ENCODE peak calls at places on chromosomes 7 and 10, in four cellular contexts. One of them, this sample, is unnamed.

GRCh38 chr10:65891073-65891981 is 1034.5 kb upstream of the LRRTM3 start:
- DNase-seq in K562: no peak
- DNase-seq in WTC11: no peak
- DNase-seq in HepG2: no peak
- DNase-seq in this sample: peak

GRCh38 chr7:151964951-151965350 is 8.7 kb downstream of the GALNTL5 start:
- DNase-seq in HepG2: no peak
- DNase-seq in WTC11: no peak
- DNase-seq in K562: no peak
- DNase-seq in this sample: no peak

GRCh38 chr7:121062684-121063279 is 74.3 kb downstream of the CPED1 start:
- DNase-seq in WTC11: no peak
- DNase-seq in HepG2: peak
- DNase-seq in K562: no peak
- DNase-seq in this sample: no peak

GRCh38 chr7:93914581-93915066 is 6.9 kb upstream of the GNG11 start:
- DNase-seq in K562: no peak
- DNase-seq in HepG2: no peak
- DNase-seq in WTC11: no peak
- DNase-seq in this sample: no peak

GRCh38 chr7:12138421-12138820 is 72.7 kb upstream of the TMEM106B start:
- DNase-seq in K562: no peak
- DNase-seq in WTC11: no peak
- DNase-seq in HepG2: no peak
- DNase-seq in this sample: no peak

GRCh38 chr7:77813180-77813579 is 14.6 kb downstream of the PHTF2 start:
- DNase-seq in K562: no peak
- DNase-seq in WTC11: no peak
- DNase-seq in HepG2: no peak
- DNase-seq in this sample: no peak

GRCh38 chr10:34727595-34728033 is 87.5 kb downstream of the PARD3 start:
- DNase-seq in K562: no peak
- DNase-seq in HepG2: peak
- DNase-seq in WTC11: peak
- DNase-seq in this sample: no peak

GRCh38 chr7:34133356-34133982 is 228.1 kb downstream of the BMPER start:
- DNase-seq in WTC11: no peak
- DNase-seq in HepG2: no peak
- DNase-seq in K562: no peak
- DNase-seq in this sample: no peak

GRCh38 chr10:128147669-128148068 is 21.4 kb upstream of the MKI67 start:
- DNase-seq in WTC11: no peak
- DNase-seq in HepG2: no peak
- DNase-seq in K562: no peak
- DNase-seq in this sample: no peak

GRCh38 chr10:24544776-24545175 is 178.9 kb downstream of the ARHGAP21 start:
- DNase-seq in WTC11: no peak
- DNase-seq in K562: no peak
- DNase-seq in HepG2: no peak
- DNase-seq in this sample: no peak

GRCh38 chr7:70728873-70729552 is 402.9 kb upstream of the GALNT17 start:
- DNase-seq in K562: no peak
- DNase-seq in HepG2: no peak
- DNase-seq in WTC11: peak
- DNase-seq in this sample: no peak

GRCh38 chr7:104160375-104160774 is 47.4 kb downstream of the ORC5 start:
- DNase-seq in K562: peak
- DNase-seq in WTC11: no peak
- DNase-seq in HepG2: no peak
- DNase-seq in this sample: no peak

GRCh38 chr7:71900556-71900955 is 511.6 kb downstream of the CALN1 start:
- DNase-seq in HepG2: no peak
- DNase-seq in WTC11: no peak
- DNase-seq in K562: no peak
- DNase-seq in this sample: no peak

GRCh38 chr7:45156516-45157272 is 897 bp upstream of the RAMP3 start:
- DNase-seq in HepG2: no peak
- DNase-seq in K562: no peak
- DNase-seq in WTC11: no peak
- DNase-seq in this sample: no peak

GRCh38 chr7:130963349-130963748 is 229.3 kb upstream of the KLF14 start:
- DNase-seq in WTC11: no peak
- DNase-seq in HepG2: no peak
- DNase-seq in K562: no peak
- DNase-seq in this sample: no peak

GRCh38 chr10:116272497-116273221 is at the start of gene GFRA1:
- DNase-seq in WTC11: peak
- DNase-seq in HepG2: no peak
- DNase-seq in K562: no peak
- DNase-seq in this sample: no peak

DNA sequence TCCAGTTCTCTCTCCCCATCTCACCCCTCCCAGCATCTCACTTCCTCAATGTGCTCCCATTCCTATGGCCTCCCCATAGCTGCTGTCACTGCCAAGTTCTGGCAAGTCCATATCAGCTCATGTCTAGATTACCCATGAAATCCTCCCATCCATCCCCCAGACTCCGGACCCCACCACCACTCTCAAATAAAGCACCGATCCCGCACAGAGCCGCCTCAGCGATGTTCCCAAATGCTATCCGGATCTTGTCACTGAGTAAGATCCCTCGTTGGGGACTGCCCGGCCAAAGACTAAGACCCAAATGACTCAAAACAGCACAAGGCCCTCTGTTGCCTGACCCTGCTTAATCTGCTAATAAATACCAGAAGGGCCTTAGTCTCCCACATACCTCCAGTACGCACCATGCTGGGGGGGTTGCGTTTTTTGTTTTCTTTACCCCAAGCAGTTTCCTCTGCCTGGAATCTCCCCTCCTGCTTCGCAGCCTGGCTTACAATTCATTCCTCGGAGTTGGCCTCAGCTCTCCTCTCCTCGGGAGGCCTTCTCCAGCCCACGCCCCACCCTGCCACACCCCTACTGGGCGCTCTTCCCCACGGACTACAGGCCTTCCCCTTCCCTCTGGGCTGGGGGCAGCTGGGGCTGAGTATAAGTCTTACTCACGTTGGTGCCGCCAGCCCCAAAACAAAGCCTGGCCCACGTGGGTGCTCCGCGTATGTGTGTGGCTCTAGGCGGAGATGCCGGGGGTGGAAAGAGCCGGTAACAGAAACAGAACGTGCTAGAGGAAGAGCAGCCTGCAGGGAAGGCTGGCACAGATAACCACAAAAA is 1.8 kb upstream of the DUSP5 start:
- DNase-seq in WTC11: peak
- DNase-seq in HepG2: no peak
- DNase-seq in K562: peak
- DNase-seq in this sample: no peak
- TF ChIP-seq TCF7 in WTC11: no peak
- TF ChIP-seq TCF7 in HepG2: no peak
- TF ChIP-seq TCF7 in K562: no peak
- TF ChIP-seq TCF7 in this sample: no peak

GRCh38 chr7:90705391-90706066 is 109.4 kb downstream of the CDK14 start:
- DNase-seq in K562: no peak
- DNase-seq in HepG2: no peak
- DNase-seq in WTC11: no peak
- DNase-seq in this sample: no peak
- TF ChIP-seq TCF7 in K562: no peak
- TF ChIP-seq TCF7 in HepG2: no peak
- TF ChIP-seq TCF7 in WTC11: no peak
- TF ChIP-seq TCF7 in this sample: no peak

GRCh38 chr10:103543617-103544525 is 50.4 kb downstream of the NEURL1 start:
- DNase-seq in K562: no peak
- DNase-seq in WTC11: no peak
- DNase-seq in HepG2: no peak
- DNase-seq in this sample: no peak
- TF ChIP-seq TCF7 in K562: no peak
- TF ChIP-seq TCF7 in WTC11: no peak
- TF ChIP-seq TCF7 in HepG2: no peak
- TF ChIP-seq TCF7 in this sample: no peak

GRCh38 chr10:8563478-8563877 is 509.0 kb downstream of the GATA3 start:
- DNase-seq in HepG2: no peak
- DNase-seq in K562: no peak
- DNase-seq in WTC11: no peak
- DNase-seq in this sample: no peak
- TF ChIP-seq TCF7 in HepG2: no peak
- TF ChIP-seq TCF7 in K562: no peak
- TF ChIP-seq TCF7 in WTC11: no peak
- TF ChIP-seq TCF7 in this sample: no peak

GRCh38 chr10:48541144-48541795 is 63.6 kb downstream of the ARHGAP22 start:
- DNase-seq in HepG2: no peak
- DNase-seq in WTC11: no peak
- DNase-seq in K562: no peak
- DNase-seq in this sample: no peak

GRCh38 chr10:48536916-48537890 is 67.7 kb downstream of the ARHGAP22 start:
- DNase-seq in WTC11: peak
- DNase-seq in K562: no peak
- DNase-seq in HepG2: no peak
- DNase-seq in this sample: no peak

GRCh38 chr10:48536226-48536500 is 68.7 kb downstream of the ARHGAP22 start:
- DNase-seq in HepG2: no peak
- DNase-seq in K562: no peak
- DNase-seq in WTC11: no peak
- DNase-seq in this sample: no peak

GRCh38 chr10:48535416-48536225 is 69.3 kb downstream of the ARHGAP22 start:
- DNase-seq in K562: no peak
- DNase-seq in HepG2: no peak
- DNase-seq in WTC11: peak
- DNase-seq in this sample: no peak

GRCh38 chr10:48538611-48539010 is 66.3 kb downstream of the ARHGAP22 start:
- DNase-seq in WTC11: no peak
- DNase-seq in HepG2: no peak
- DNase-seq in K562: no peak
- DNase-seq in this sample: no peak
- TF ChIP-seq TCF7 in WTC11: no peak
- TF ChIP-seq TCF7 in HepG2: no peak
- TF ChIP-seq TCF7 in K562: no peak
- TF ChIP-seq TCF7 in this sample: no peak

GRCh38 chr7:105256621-105257283 is 132.0 kb downstream of the SRPK2 start:
- DNase-seq in WTC11: no peak
- DNase-seq in K562: no peak
- DNase-seq in HepG2: no peak
- DNase-seq in this sample: no peak

GRCh38 chr7:105257338-105257737 is 131.4 kb downstream of the SRPK2 start:
- DNase-seq in WTC11: no peak
- DNase-seq in K562: no peak
- DNase-seq in HepG2: no peak
- DNase-seq in this sample: no peak

GRCh38 chr7:105264707-105265106 is 124.0 kb downstream of the SRPK2 start:
- DNase-seq in HepG2: no peak
- DNase-seq in K562: no peak
- DNase-seq in WTC11: no peak
- DNase-seq in this sample: no peak

GRCh38 chr7:105267244-105267643 is 121.5 kb downstream of the SRPK2 start:
- DNase-seq in HepG2: no peak
- DNase-seq in K562: no peak
- DNase-seq in WTC11: no peak
- DNase-seq in this sample: no peak

DNA sequence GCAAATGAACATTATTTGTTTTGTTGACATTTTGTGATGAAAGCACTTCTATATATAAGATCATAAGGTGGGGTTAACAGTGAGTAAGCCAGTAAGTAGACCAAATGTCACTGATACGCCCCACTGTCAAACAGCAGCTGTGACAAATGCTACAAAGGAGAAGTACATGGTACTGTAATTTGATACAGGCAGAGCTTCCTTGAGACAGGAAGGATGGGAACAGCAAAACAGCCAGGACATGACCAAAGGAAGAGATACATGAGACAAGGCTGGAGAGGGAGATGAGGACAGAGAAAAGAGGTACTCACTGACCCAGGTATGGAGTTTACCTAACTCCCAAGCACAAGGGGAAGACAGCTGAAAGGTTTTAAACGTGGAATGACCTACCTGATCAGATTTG is 127.0 kb downstream of the SRPK2 start:
- DNase-seq in WTC11: no peak
- DNase-seq in K562: no peak
- DNase-seq in HepG2: no peak
- DNase-seq in this sample: no peak
- TF ChIP-seq TCF7 in WTC11: no peak
- TF ChIP-seq TCF7 in K562: no peak
- TF ChIP-seq TCF7 in HepG2: no peak
- TF ChIP-seq TCF7 in this sample: no peak

GRCh38 chr7:2945171-2945570 is 98.5 kb downstream of the CARD11 start:
- DNase-seq in WTC11: no peak
- DNase-seq in K562: no peak
- DNase-seq in HepG2: no peak
- DNase-seq in this sample: no peak
- TF ChIP-seq TCF7 in WTC11: no peak
- TF ChIP-seq TCF7 in K562: no peak
- TF ChIP-seq TCF7 in HepG2: no peak
- TF ChIP-seq TCF7 in this sample: no peak